ENCODE peak calls at places on chromosomes 6 and 20, in six cellular contexts. T is astrocyte of the hippocampus; K is mesothelial cell of epicardium; J is CD4-positive, alpha-beta memory T cell; N is left lobe of liver; V is OCI-M1. A is an unnamed sample.

GRCh38 chr20:10490706-10491105 is 55.6 kb downstream of the SLX4IP start:
- DNase-seq in N (no peak), J (no peak), K (no peak), V (no peak), T (peak), A (peak)

GRCh38 chr6:148868901-148869300 is 122.1 kb downstream of the UST start:
- DNase-seq in V (no peak), J (no peak), T (peak), N (no peak), K (no peak), A (no peak)

GRCh38 chr6:31652925-31653724 is 664 bp upstream of the BAG6 start:
- DNase-seq in J (no peak), N (no peak), V (no peak), T (no peak), K (peak), A (peak)

GRCh38 chr20:21396921-21397340 is 395 bp downstream of the NKX2-4 start:
- DNase-seq in K (no peak), N (no peak), T (peak), V (no peak), J (peak), A (no peak)

GRCh38 chr6:13238017-13238416 is 90.3 kb downstream of the TBC1D7 start:
- DNase-seq in V (no peak), T (no peak), K (no peak), J (no peak), N (no peak), A (no peak)

GRCh38 chr20:54475334-54476287 is at the start of gene DOK5:
- DNase-seq in T (peak), V (no peak), N (no peak), K (peak), J (no peak), A (no peak)

GRCh38 chr6:10434235-10434634 is 19.4 kb upstream of the TFAP2A start:
- DNase-seq in T (no peak), V (peak), J (no peak), K (no peak), N (no peak), A (peak)

GRCh38 chr6:15504040-15504491 is 158.8 kb downstream of the DTNBP1 start:
- DNase-seq in K (no peak), N (no peak), T (peak), V (no peak), J (no peak), A (no peak)

GRCh38 chr6:156780117-156780641 is 3.0 kb downstream of the ARID1B start:
- DNase-seq in K (no peak), T (peak), V (peak), N (peak), J (peak), A (peak)

GRCh38 chr6:23654745-23655144 is 471.3 kb upstream of the NRSN1 start:
- DNase-seq in N (peak), J (no peak), K (no peak), T (no peak), V (no peak), A (no peak)

GRCh38 chr20:41173791-41174341 is 36.5 kb downstream of the PLCG1 start:
- DNase-seq in N (peak), V (no peak), J (no peak), K (no peak), T (no peak), A (no peak)

GRCh38 chr6:119355157-119355556 is 5.6 kb upstream of the MAN1A1 start:
- DNase-seq in T (no peak), K (no peak), V (peak), N (no peak), J (no peak), A (no peak)

GRCh38 chr20:53176133-53176532 is 204.0 kb downstream of the TSHZ2 start:
- DNase-seq in N (no peak), T (no peak), J (no peak), K (no peak), V (no peak), A (no peak)

GRCh38 chr20:10798811-10799210 is 125.0 kb upstream of the JAG1 start:
- DNase-seq in N (no peak), J (no peak), V (no peak), T (peak), K (no peak), A (no peak)

GRCh38 chr6:84967389-84967788 is 203.0 kb upstream of the TBX18 start:
- DNase-seq in K (no peak), N (no peak), J (no peak), T (no peak), V (peak), A (peak)

GRCh38 chr6:113486172-113486571 is 371.0 kb upstream of the MARCKS start:
- DNase-seq in T (no peak), K (no peak), J (no peak), V (no peak), N (no peak), A (peak)

GRCh38 chr20:20206788-20207187 is 154.5 kb downstream of the CFAP61 start:
- DNase-seq in J (no peak), N (no peak), T (no peak), V (no peak), K (no peak), A (no peak)

GRCh38 chr6:20403080-20403765 is 1.5 kb downstream of the E2F3 start:
- DNase-seq in N (peak), V (peak), T (peak), K (peak), J (peak), A (peak)

GRCh38 chr6:37407948-37408347 is 25.1 kb upstream of the CMTR1 start:
- DNase-seq in V (no peak), J (no peak), K (no peak), N (no peak), T (no peak), A (no peak)

A was measured in NB4.